ENCODE peak calls at places on chromosomes 11 and 22, in four cellular contexts. T, K, E and N are unnamed samples.

GRCh38 chr11:91742155-91742554 is 482.5 kb upstream of the FAT3 start:
- DNase-seq in T (no peak), K (no peak), E (no peak), N (no peak)

GRCh38 chr22:37027556-37027955 is 8.0 kb downstream of the MPST start:
- DNase-seq in T (no peak), K (no peak), E (no peak), N (no peak)

GRCh38 chr11:692824-693414 is 2.1 kb downstream of the DEAF1 start:
- DNase-seq in T (no peak), K (no peak), E (no peak), N (no peak)

GRCh38 chr11:107050126-107050525 is 31.9 kb upstream of the GUCY1A2 start:
- DNase-seq in T (no peak), K (no peak), E (no peak), N (no peak)

GRCh38 chr22:46007848-46008261 is 30.9 kb upstream of the WNT7B start:
- DNase-seq in T (peak; percentile 89), K (no peak), E (no peak), N (no peak)

GRCh38 chr11:77467233-77467632 is 6.7 kb downstream of the PAK1 start:
- DNase-seq in T (no peak), K (no peak), E (no peak), N (no peak)

GRCh38 chr11:12079726-12080556 is 30.4 kb upstream of the MICAL2 start:
- DNase-seq in T (peak; percentile 60), K (no peak), E (no peak), N (no peak)

GRCh38 chr22:47390026-47390970 is 627.8 kb downstream of the TBC1D22A start:
- DNase-seq in T (no peak), K (no peak), E (no peak), N (no peak)

GRCh38 chr11:84648413-84648812 is 978.7 kb downstream of the DLG2 start:
- DNase-seq in T (no peak), K (peak; percentile 31), E (no peak), N (no peak)

GRCh38 chr22:49763696-49764095 is 64.0 kb downstream of the BRD1 start:
- DNase-seq in T (no peak), K (no peak), E (no peak), N (no peak)

GRCh38 chr22:48900626-48901025 is 927.0 kb downstream of the BRD1 start:
- DNase-seq in T (no peak), K (no peak), E (no peak), N (no peak)

GRCh38 chr11:45470151-45471001 is 184.2 kb upstream of the SYT13 start:
- DNase-seq in T (peak; percentile 10), K (no peak), E (no peak), N (no peak)

GRCh38 chr11:833114-833791 is 501 bp downstream of the CD151 start:
- DNase-seq in T (no peak), K (no peak), E (peak; percentile 63), N (no peak)

GRCh38 chr11:29957406-29957805 is 59.4 kb downstream of the KCNA4 start:
- DNase-seq in T (no peak), K (no peak), E (no peak), N (no peak)

GRCh38 chr11:33160587-33160986 is 693 bp downstream of the CSTF3 start:
- DNase-seq in T (no peak), K (no peak), E (no peak), N (no peak)

GRCh38 chr22:27252282-27253049 is 549.1 kb downstream of the MN1 start:
- DNase-seq in T (no peak), K (no peak), E (no peak), N (no peak)

GRCh38 chr22:18927573-18927972 is 8.5 kb downstream of the PRODH start:
- DNase-seq in T (no peak), K (no peak), E (no peak), N (no peak)

GRCh38 chr11:1534682-1535081 is 37.4 kb downstream of the DUSP8 start:
- DNase-seq in T (no peak), K (no peak), E (no peak), N (no peak)

GRCh38 chr11:44033856-44034255 is 13.9 kb upstream of the ACCSL start:
- DNase-seq in T (no peak), K (no peak), E (no peak), N (no peak)

GRCh38 chr11:129960216-129961214 is 42.1 kb downstream of the PRDM10 start:
- DNase-seq in T (no peak), K (no peak), E (no peak), N (no peak)

GRCh38 chr11:70397983-70398833 is at the start of gene CTTN:
- DNase-seq in T (peak; percentile 85), K (peak; percentile 80), E (peak; percentile 88), N (no peak)

GRCh38 chr11:373716-374551 is 4.6 kb downstream of the B4GALNT4 start:
- DNase-seq in T (no peak), K (no peak), E (no peak), N (no peak)

GRCh38 chr11:36056160-36056751 is 112.4 kb downstream of the LDLRAD3 start:
- DNase-seq in T (no peak), K (no peak), E (peak; percentile 22), N (no peak)

GRCh38 chr11:118079507-118079906 is 2.6 kb downstream of the TMPRSS4 start:
- DNase-seq in T (no peak), K (no peak), E (peak; percentile 60), N (no peak)

GRCh38 chr11:9672918-9673317 is 9.0 kb downstream of the SWAP70 start:
- DNase-seq in T (no peak), K (no peak), E (no peak), N (no peak)
- H3K4me1 ChIP-seq in T (no peaks in the 10 kb centered on the region), K (no peaks in the 10 kb centered on the region), E (no peaks in the 10 kb centered on the region), N (no peaks in the 10 kb centered on the region)

GRCh38 chr11:125916683-125917337 is 12.5 kb downstream of the DDX25 start:
- DNase-seq in T (no peak), K (no peak), E (peak; percentile 85), N (no peak)
- H3K27ac ChIP-seq in T (no peak overlapping the region), K (no peak overlapping the region), E (no peak overlapping the region), N (no peak overlapping the region)

GRCh38 chr11:73315288-73316020 is 7.4 kb downstream of the ARHGEF17 start:
- DNase-seq in T (no peak), K (no peak), E (no peak), N (no peak)

GRCh38 chr11:73317803-73318202 is 9.7 kb downstream of the ARHGEF17 start:
- DNase-seq in T (no peak), K (no peak), E (no peak), N (no peak)

GRCh38 chr11:73316422-73316821 is 8.3 kb downstream of the ARHGEF17 start:
- DNase-seq in T (no peak), K (no peak), E (no peak), N (no peak)

GRCh38 chr11:73318501-73319011 is 10.5 kb downstream of the ARHGEF17 start:
- DNase-seq in T (no peak), K (no peak), E (no peak), N (no peak)

DNA sequence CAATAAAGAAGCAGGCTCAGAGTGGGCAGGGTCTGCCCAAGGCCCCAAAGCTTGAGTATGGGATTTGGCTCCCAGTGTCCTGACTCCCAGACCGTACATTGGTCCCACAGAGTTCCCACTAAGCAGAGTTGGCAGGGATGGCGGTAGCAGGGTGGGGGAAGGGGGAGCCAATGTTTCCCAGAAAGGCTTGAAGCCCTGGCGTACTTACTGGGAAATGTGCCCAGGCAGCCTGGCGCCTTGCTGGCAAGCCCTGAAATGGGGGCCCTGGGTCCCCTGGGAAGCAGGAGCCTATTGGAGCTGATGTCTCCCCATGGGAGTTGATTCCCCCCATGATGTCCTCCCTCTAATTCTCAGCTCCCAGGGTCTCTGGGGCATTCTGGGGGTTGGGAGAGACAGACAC is 9.3 kb downstream of the ARHGEF17 start:
- DNase-seq in T (peak; percentile 86), K (no peak), E (peak; percentile 39), N (no peak)
- H3K4me1 ChIP-seq in T (peaks cover 62% of the 10 kb centered on the region), K (peaks cover 6% of the 10 kb centered on the region), E (no peaks in the 10 kb centered on the region), N (peaks cover 100% of the 10 kb centered on the region)

DNA sequence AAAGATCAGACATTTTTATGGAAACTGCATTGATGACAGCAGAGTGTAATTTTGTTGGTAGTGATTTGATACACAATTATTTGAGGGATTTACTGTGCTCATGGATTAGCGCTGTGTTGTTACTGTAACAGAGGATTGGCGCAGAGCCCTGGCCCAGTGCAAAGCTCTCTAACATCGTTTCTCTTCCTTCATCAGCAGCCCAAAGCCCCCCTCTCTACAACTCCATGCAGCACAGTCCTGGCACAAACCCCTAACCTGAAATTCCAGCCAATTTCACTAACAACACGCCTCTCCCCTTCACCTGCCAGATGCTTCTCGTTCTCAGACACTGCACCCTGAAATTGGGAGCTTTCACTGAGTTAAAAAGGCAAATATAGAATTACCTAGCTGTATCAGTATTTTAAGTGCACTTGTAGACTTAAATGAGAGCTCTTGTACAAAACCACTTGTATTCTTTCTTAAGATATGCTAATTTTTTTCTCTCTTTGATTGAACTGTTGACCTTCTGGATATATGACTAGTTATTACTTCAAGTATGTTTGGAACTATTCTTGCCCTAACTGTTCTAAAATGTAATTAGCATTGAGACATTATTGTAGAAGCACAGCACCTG is 16.3 kb downstream of the GRAP2 start:
- DNase-seq in T (no peak), K (no peak), E (no peak), N (no peak)
- H3K27ac ChIP-seq in T (no peak overlapping the region), K (no peak overlapping the region), E (no peak overlapping the region), N (peak overlapping the region; percentile 51)

GRCh38 chr22:20086763-20087162 is 6.7 kb downstream of the DGCR8 start:
- DNase-seq in T (no peak), K (no peak), E (no peak), N (no peak)

GRCh38 chr22:20086101-20086599 is 6.1 kb downstream of the DGCR8 start:
- DNase-seq in T (no peak), K (no peak), E (no peak), N (no peak)

GRCh38 chr22:20084547-20085413 is 4.7 kb downstream of the DGCR8 start:
- DNase-seq in T (no peak), K (no peak), E (no peak), N (no peak)

GRCh38 chr22:20083891-20084546 is 4.0 kb downstream of the DGCR8 start:
- DNase-seq in T (no peak), K (no peak), E (no peak), N (no peak)

DNA sequence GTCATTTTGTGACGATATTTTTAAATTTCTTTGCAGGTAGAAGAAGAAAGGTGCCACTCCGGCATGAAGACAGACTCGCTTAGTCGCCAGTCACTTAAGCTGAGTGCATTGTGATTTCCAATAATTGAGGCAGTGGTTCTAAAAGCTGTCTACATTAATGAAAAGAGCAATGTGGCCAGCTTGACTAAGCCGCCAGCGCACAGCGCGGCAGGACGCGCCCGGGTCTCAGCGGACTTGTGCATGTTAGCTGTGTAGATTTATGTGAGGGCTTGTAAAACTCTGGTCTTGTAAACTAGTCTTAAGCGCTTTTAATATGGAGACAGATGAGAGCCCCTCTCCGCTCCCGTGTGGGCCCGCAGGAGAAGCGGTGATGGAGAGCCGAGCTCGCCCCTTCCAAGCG is 5.6 kb downstream of the DGCR8 start:
- DNase-seq in T (no peak), K (no peak), E (no peak), N (no peak)
- H3K4me1 ChIP-seq in T (peaks cover 32% of the 10 kb centered on the region), K (peaks cover 11% of the 10 kb centered on the region), E (peaks cover 5% of the 10 kb centered on the region), N (peaks cover 46% of the 10 kb centered on the region)

DNA sequence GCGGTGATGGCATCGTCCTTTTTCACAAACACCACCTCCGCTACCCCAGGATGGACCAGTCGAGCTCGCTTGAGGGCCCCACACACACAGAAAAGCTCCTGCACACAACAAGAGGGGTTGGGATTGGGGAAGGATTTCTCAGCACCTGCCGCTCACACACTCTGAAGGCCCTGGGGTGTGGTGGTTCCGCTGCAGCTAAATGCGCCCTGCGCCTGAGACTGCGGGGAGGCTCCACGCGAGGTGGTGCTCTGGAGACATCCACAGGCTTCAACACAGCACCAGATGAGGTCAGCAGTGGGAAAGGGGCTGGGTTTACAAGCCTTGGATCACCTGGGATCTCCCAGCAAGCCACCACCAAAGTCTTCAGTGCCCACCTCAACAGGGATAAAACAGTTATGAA is 22.7 kb downstream of the POLDIP3 start:
- DNase-seq in T (no peak), K (no peak), E (no peak), N (no peak)
- H3K27ac ChIP-seq in T (no peak overlapping the region), K (no peak overlapping the region), E (no peak overlapping the region), N (no peak overlapping the region)